ENCODE peak calls at places on chromosomes 4 and X, in ten cellular contexts. One of them, this sample, is unnamed. For H3K27me3, the result is how much of the 10 kb centered on the place peaks cover.

GRCh38 chr4:10456270-10457254 is 664 bp downstream of the ZNF518B start:
- DNase-seq in kidney epithelial cell: no peak
- DNase-seq in aorta: peak
- DNase-seq in CD8-positive, alpha-beta memory T cell: peak
- DNase-seq in HL-60: no peak
- DNase-seq in H9: peak
- DNase-seq in right lobe of liver: peak
- DNase-seq in CD8-positive, alpha-beta T cell: peak
- DNase-seq in fibroblast of lung: peak
- DNase-seq in body of pancreas: peak
- DNase-seq in this sample: no peak

GRCh38 chr4:146379744-146380143 is 142.0 kb downstream of the SLC10A7 start:
- DNase-seq in CD8-positive, alpha-beta T cell: no peak
- DNase-seq in right lobe of liver: no peak
- DNase-seq in HL-60: no peak
- DNase-seq in fibroblast of lung: peak
- DNase-seq in CD8-positive, alpha-beta memory T cell: no peak
- DNase-seq in aorta: no peak
- DNase-seq in H9: no peak
- DNase-seq in kidney epithelial cell: no peak
- DNase-seq in body of pancreas: no peak
- DNase-seq in this sample: peak

GRCh38 chrX:39819921-39820849 is 277.6 kb downstream of the BCOR start:
- DNase-seq in body of pancreas: no peak
- DNase-seq in H9: peak
- DNase-seq in HL-60: no peak
- DNase-seq in right lobe of liver: no peak
- DNase-seq in aorta: no peak
- DNase-seq in CD8-positive, alpha-beta T cell: no peak
- DNase-seq in CD8-positive, alpha-beta memory T cell: no peak
- DNase-seq in kidney epithelial cell: no peak
- DNase-seq in fibroblast of lung: no peak
- DNase-seq in this sample: no peak

GRCh38 chrX:63764946-63765345 is 20.1 kb downstream of the ARHGEF9 start:
- DNase-seq in body of pancreas: no peak
- DNase-seq in HL-60: no peak
- DNase-seq in right lobe of liver: no peak
- DNase-seq in CD8-positive, alpha-beta T cell: no peak
- DNase-seq in kidney epithelial cell: no peak
- DNase-seq in fibroblast of lung: peak
- DNase-seq in H9: no peak
- DNase-seq in aorta: no peak
- DNase-seq in CD8-positive, alpha-beta memory T cell: no peak
- DNase-seq in this sample: no peak

GRCh38 chr4:8912506-8912905 is 40.9 kb upstream of the HMX1 start:
- DNase-seq in H9: no peak
- DNase-seq in kidney epithelial cell: no peak
- DNase-seq in CD8-positive, alpha-beta memory T cell: no peak
- DNase-seq in right lobe of liver: peak
- DNase-seq in CD8-positive, alpha-beta T cell: no peak
- DNase-seq in HL-60: no peak
- DNase-seq in fibroblast of lung: no peak
- DNase-seq in aorta: peak
- DNase-seq in body of pancreas: no peak
- DNase-seq in this sample: no peak

GRCh38 chr4:20046179-20046578 is 205.5 kb upstream of the SLIT2 start:
- DNase-seq in aorta: no peak
- DNase-seq in body of pancreas: no peak
- DNase-seq in CD8-positive, alpha-beta T cell: no peak
- DNase-seq in CD8-positive, alpha-beta memory T cell: no peak
- DNase-seq in fibroblast of lung: no peak
- DNase-seq in HL-60: no peak
- DNase-seq in kidney epithelial cell: no peak
- DNase-seq in right lobe of liver: no peak
- DNase-seq in H9: no peak
- DNase-seq in this sample: no peak

GRCh38 chr4:135354876-135355275 is 1153.3 kb upstream of the PABPC4L start:
- DNase-seq in HL-60: no peak
- DNase-seq in CD8-positive, alpha-beta T cell: no peak
- DNase-seq in H9: no peak
- DNase-seq in kidney epithelial cell: no peak
- DNase-seq in right lobe of liver: no peak
- DNase-seq in fibroblast of lung: peak
- DNase-seq in aorta: no peak
- DNase-seq in CD8-positive, alpha-beta memory T cell: no peak
- DNase-seq in body of pancreas: no peak
- DNase-seq in this sample: no peak

GRCh38 chrX:128975716-128976115 is 547.6 kb downstream of the SMARCA1 start:
- DNase-seq in CD8-positive, alpha-beta memory T cell: no peak
- DNase-seq in fibroblast of lung: no peak
- DNase-seq in CD8-positive, alpha-beta T cell: no peak
- DNase-seq in aorta: no peak
- DNase-seq in kidney epithelial cell: no peak
- DNase-seq in HL-60: no peak
- DNase-seq in body of pancreas: peak
- DNase-seq in H9: peak
- DNase-seq in right lobe of liver: no peak
- DNase-seq in this sample: peak

GRCh38 chr4:92600638-92601037 is 296.9 kb downstream of the GRID2 start:
- DNase-seq in CD8-positive, alpha-beta T cell: no peak
- DNase-seq in H9: peak
- DNase-seq in fibroblast of lung: no peak
- DNase-seq in body of pancreas: no peak
- DNase-seq in HL-60: no peak
- DNase-seq in kidney epithelial cell: no peak
- DNase-seq in aorta: no peak
- DNase-seq in right lobe of liver: peak
- DNase-seq in CD8-positive, alpha-beta memory T cell: no peak
- DNase-seq in this sample: peak

GRCh38 chr4:138055890-138056289 is 186.3 kb downstream of the SLC7A11 start:
- DNase-seq in aorta: no peak
- DNase-seq in kidney epithelial cell: no peak
- DNase-seq in CD8-positive, alpha-beta T cell: no peak
- DNase-seq in HL-60: no peak
- DNase-seq in body of pancreas: no peak
- DNase-seq in CD8-positive, alpha-beta memory T cell: no peak
- DNase-seq in H9: no peak
- DNase-seq in right lobe of liver: no peak
- DNase-seq in fibroblast of lung: no peak
- DNase-seq in this sample: no peak

GRCh38 chrX:19097553-19097952 is 24.7 kb downstream of the ADGRG2 start:
- DNase-seq in H9: no peak
- DNase-seq in CD8-positive, alpha-beta memory T cell: no peak
- DNase-seq in aorta: no peak
- DNase-seq in body of pancreas: no peak
- DNase-seq in CD8-positive, alpha-beta T cell: no peak
- DNase-seq in right lobe of liver: no peak
- DNase-seq in fibroblast of lung: no peak
- DNase-seq in kidney epithelial cell: no peak
- DNase-seq in HL-60: no peak
- DNase-seq in this sample: no peak

GRCh38 chrX:119954374-119954773 is 10.8 kb upstream of the NKAP start:
- DNase-seq in right lobe of liver: no peak
- DNase-seq in H9: no peak
- DNase-seq in CD8-positive, alpha-beta memory T cell: no peak
- DNase-seq in aorta: no peak
- DNase-seq in CD8-positive, alpha-beta T cell: no peak
- DNase-seq in fibroblast of lung: no peak
- DNase-seq in body of pancreas: no peak
- DNase-seq in kidney epithelial cell: no peak
- DNase-seq in HL-60: no peak
- DNase-seq in this sample: no peak

GRCh38 chr4:94833394-94833793 is 75.6 kb downstream of the BMPR1B start:
- DNase-seq in kidney epithelial cell: no peak
- DNase-seq in CD8-positive, alpha-beta memory T cell: no peak
- DNase-seq in body of pancreas: no peak
- DNase-seq in H9: no peak
- DNase-seq in right lobe of liver: no peak
- DNase-seq in fibroblast of lung: no peak
- DNase-seq in HL-60: no peak
- DNase-seq in aorta: no peak
- DNase-seq in CD8-positive, alpha-beta T cell: no peak
- DNase-seq in this sample: no peak

GRCh38 chr4:63717384-63717783 is 691.9 kb downstream of the TECRL start:
- DNase-seq in fibroblast of lung: no peak
- DNase-seq in H9: no peak
- DNase-seq in kidney epithelial cell: peak
- DNase-seq in right lobe of liver: no peak
- DNase-seq in body of pancreas: no peak
- DNase-seq in CD8-positive, alpha-beta T cell: no peak
- DNase-seq in HL-60: no peak
- DNase-seq in CD8-positive, alpha-beta memory T cell: no peak
- DNase-seq in aorta: no peak
- DNase-seq in this sample: peak

GRCh38 chr4:97720869-97721432 is 422.3 kb downstream of the STPG2 start:
- DNase-seq in aorta: no peak
- DNase-seq in CD8-positive, alpha-beta memory T cell: no peak
- DNase-seq in fibroblast of lung: no peak
- DNase-seq in body of pancreas: no peak
- DNase-seq in right lobe of liver: no peak
- DNase-seq in CD8-positive, alpha-beta T cell: no peak
- DNase-seq in kidney epithelial cell: peak
- DNase-seq in HL-60: no peak
- DNase-seq in H9: no peak
- DNase-seq in this sample: peak

GRCh38 chrX:49878128-49878833 is 1.0 kb upstream of the USP27X start:
- DNase-seq in HL-60: no peak
- DNase-seq in fibroblast of lung: no peak
- DNase-seq in CD8-positive, alpha-beta memory T cell: no peak
- DNase-seq in CD8-positive, alpha-beta T cell: no peak
- DNase-seq in body of pancreas: no peak
- DNase-seq in kidney epithelial cell: no peak
- DNase-seq in H9: no peak
- DNase-seq in right lobe of liver: no peak
- DNase-seq in aorta: no peak
- DNase-seq in this sample: no peak

DNA sequence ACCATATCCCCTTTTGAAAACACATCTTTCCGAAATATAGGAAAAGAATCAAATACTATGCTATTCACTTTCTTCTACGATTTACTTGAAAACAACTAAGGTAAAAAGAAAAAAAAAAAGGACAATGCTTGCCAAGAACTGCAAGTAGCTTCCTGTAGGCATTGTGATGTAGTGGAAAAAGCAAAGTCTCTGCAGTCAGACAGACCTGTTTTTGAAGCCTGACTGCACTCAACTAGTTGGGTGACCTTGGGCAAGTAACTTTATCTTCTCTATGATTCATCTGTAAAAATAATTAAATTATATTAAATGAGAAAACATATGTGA is 100.4 kb upstream of the PLS3 start:
- DNase-seq in fibroblast of lung: no peak
- DNase-seq in HL-60: no peak
- DNase-seq in aorta: no peak
- DNase-seq in kidney epithelial cell: no peak
- DNase-seq in CD8-positive, alpha-beta T cell: no peak
- DNase-seq in body of pancreas: no peak
- DNase-seq in right lobe of liver: no peak
- DNase-seq in CD8-positive, alpha-beta memory T cell: no peak
- DNase-seq in H9: no peak
- DNase-seq in this sample: no peak
- H3K27me3 ChIP-seq in fibroblast of lung: under half
- H3K27me3 ChIP-seq in HL-60: under half
- H3K27me3 ChIP-seq in aorta: under half
- H3K27me3 ChIP-seq in kidney epithelial cell: under half
- H3K27me3 ChIP-seq in CD8-positive, alpha-beta T cell: under half
- H3K27me3 ChIP-seq in body of pancreas: under half
- H3K27me3 ChIP-seq in right lobe of liver: under half
- H3K27me3 ChIP-seq in CD8-positive, alpha-beta memory T cell: under half
- H3K27me3 ChIP-seq in H9: under half
- H3K27me3 ChIP-seq in this sample: under half

GRCh38 chrX:151727346-151727745 is 7.2 kb upstream of the CNGA2 start:
- DNase-seq in kidney epithelial cell: no peak
- DNase-seq in CD8-positive, alpha-beta T cell: no peak
- DNase-seq in body of pancreas: no peak
- DNase-seq in fibroblast of lung: no peak
- DNase-seq in HL-60: no peak
- DNase-seq in right lobe of liver: peak
- DNase-seq in H9: no peak
- DNase-seq in aorta: peak
- DNase-seq in CD8-positive, alpha-beta memory T cell: no peak
- DNase-seq in this sample: no peak
- H3K27me3 ChIP-seq in kidney epithelial cell: under half
- H3K27me3 ChIP-seq in CD8-positive, alpha-beta T cell: under half
- H3K27me3 ChIP-seq in body of pancreas: under half
- H3K27me3 ChIP-seq in fibroblast of lung: under half
- H3K27me3 ChIP-seq in HL-60: under half
- H3K27me3 ChIP-seq in right lobe of liver: under half
- H3K27me3 ChIP-seq in H9: under half
- H3K27me3 ChIP-seq in aorta: under half
- H3K27me3 ChIP-seq in CD8-positive, alpha-beta memory T cell: under half
- H3K27me3 ChIP-seq in this sample: under half

GRCh38 chrX:135516376-135516775 is 4.1 kb upstream of the INTS6L start:
- DNase-seq in H9: peak
- DNase-seq in CD8-positive, alpha-beta T cell: no peak
- DNase-seq in CD8-positive, alpha-beta memory T cell: no peak
- DNase-seq in kidney epithelial cell: no peak
- DNase-seq in aorta: no peak
- DNase-seq in HL-60: no peak
- DNase-seq in fibroblast of lung: no peak
- DNase-seq in body of pancreas: no peak
- DNase-seq in right lobe of liver: no peak
- DNase-seq in this sample: no peak
- H3K27me3 ChIP-seq in H9: under half
- H3K27me3 ChIP-seq in CD8-positive, alpha-beta T cell: under half
- H3K27me3 ChIP-seq in CD8-positive, alpha-beta memory T cell: under half
- H3K27me3 ChIP-seq in kidney epithelial cell: under half
- H3K27me3 ChIP-seq in aorta: under half
- H3K27me3 ChIP-seq in HL-60: under half
- H3K27me3 ChIP-seq in fibroblast of lung: under half
- H3K27me3 ChIP-seq in body of pancreas: under half
- H3K27me3 ChIP-seq in right lobe of liver: under half
- H3K27me3 ChIP-seq in this sample: under half

GRCh38 chr4:76061977-76062376 is 12.5 kb upstream of the ART3 start:
- DNase-seq in CD8-positive, alpha-beta T cell: no peak
- DNase-seq in aorta: no peak
- DNase-seq in fibroblast of lung: no peak
- DNase-seq in HL-60: no peak
- DNase-seq in kidney epithelial cell: no peak
- DNase-seq in body of pancreas: no peak
- DNase-seq in right lobe of liver: no peak
- DNase-seq in CD8-positive, alpha-beta memory T cell: no peak
- DNase-seq in H9: no peak
- DNase-seq in this sample: no peak

GRCh38 chr4:76066546-76066945 is 8.0 kb upstream of the ART3 start:
- DNase-seq in CD8-positive, alpha-beta T cell: no peak
- DNase-seq in CD8-positive, alpha-beta memory T cell: no peak
- DNase-seq in body of pancreas: no peak
- DNase-seq in right lobe of liver: no peak
- DNase-seq in kidney epithelial cell: no peak
- DNase-seq in fibroblast of lung: no peak
- DNase-seq in HL-60: no peak
- DNase-seq in H9: no peak
- DNase-seq in aorta: no peak
- DNase-seq in this sample: no peak

GRCh38 chr4:76072760-76073159 is 1.7 kb upstream of the ART3 start:
- DNase-seq in H9: no peak
- DNase-seq in aorta: no peak
- DNase-seq in right lobe of liver: no peak
- DNase-seq in CD8-positive, alpha-beta T cell: no peak
- DNase-seq in HL-60: no peak
- DNase-seq in kidney epithelial cell: no peak
- DNase-seq in CD8-positive, alpha-beta memory T cell: no peak
- DNase-seq in fibroblast of lung: no peak
- DNase-seq in body of pancreas: no peak
- DNase-seq in this sample: no peak

GRCh38 chr4:76067652-76068286 is 6.7 kb upstream of the ART3 start:
- DNase-seq in aorta: no peak
- DNase-seq in HL-60: peak
- DNase-seq in CD8-positive, alpha-beta T cell: peak
- DNase-seq in body of pancreas: peak
- DNase-seq in right lobe of liver: no peak
- DNase-seq in kidney epithelial cell: peak
- DNase-seq in H9: peak
- DNase-seq in fibroblast of lung: peak
- DNase-seq in CD8-positive, alpha-beta memory T cell: peak
- DNase-seq in this sample: peak
- H3K27me3 ChIP-seq in aorta: under half
- H3K27me3 ChIP-seq in HL-60: under half
- H3K27me3 ChIP-seq in CD8-positive, alpha-beta T cell: under half
- H3K27me3 ChIP-seq in body of pancreas: under half
- H3K27me3 ChIP-seq in right lobe of liver: under half
- H3K27me3 ChIP-seq in kidney epithelial cell: under half
- H3K27me3 ChIP-seq in H9: under half
- H3K27me3 ChIP-seq in fibroblast of lung: under half
- H3K27me3 ChIP-seq in CD8-positive, alpha-beta memory T cell: under half
- H3K27me3 ChIP-seq in this sample: under half

This sample was measured in Caco-2.